ENCODE peak calls at places on chromosome 16, in seven cellular contexts. C is prostate gland, F is upper lobe of right lung, M is fibroblast of villous mesenchyme, W is mucosa of descending colon, T is progenitor cell of endocrine pancreas, Z is fibroblast of pulmonary artery. R is an unnamed sample.
A peak's percentile ranks its signal among the peaks of the same experiment; 100 is the strongest.

GRCh38 chr16:86496929-86497381 is 13.4 kb upstream of the FOXF1 start:
- DNase-seq in Z (no peak), F (no peak), C (no peak), M (no peak), T (no peak), W (no peak), R (no peak)

GRCh38 chr16:72846594-72846993 is 201.3 kb downstream of the ZFHX3 start:
- DNase-seq in T (no peak), M (no peak), W (no peak), C (no peak), F (no peak), Z (no peak), R (no peak)

GRCh38 chr16:56801762-56802161 is 63.2 kb upstream of the SLC12A3 start:
- DNase-seq in C (no peak), Z (no peak), T (no peak), F (no peak), W (no peak), M (no peak), R (no peak)

GRCh38 chr16:19382887-19383816 is 34.5 kb upstream of the TMC5 start:
- DNase-seq in M (no peak), C (no peak), Z (no peak), F (peak; percentile 90), W (no peak), T (no peak), R (no peak)

GRCh38 chr16:84180519-84181140 is 6.2 kb downstream of the TAF1C start:
- DNase-seq in W (no peak), F (peak; percentile 66), C (no peak), M (no peak), Z (no peak), T (no peak), R (no peak)

GRCh38 chr16:165218-165538 is 600 bp upstream of the HBM start:
- DNase-seq in Z (no peak), T (no peak), M (no peak), C (no peak), F (no peak), W (no peak), R (no peak)

GRCh38 chr16:72537684-72538083 is 365.7 kb upstream of the PMFBP1 start:
- DNase-seq in T (no peak), F (no peak), W (no peak), C (no peak), Z (peak; percentile 55), M (peak; percentile 38), R (peak; percentile 28)

GRCh38 chr16:84986102-84986501 is 25.2 kb downstream of the ZDHHC7 start:
- DNase-seq in M (no peak), C (no peak), Z (no peak), F (no peak), T (no peak), W (no peak), R (no peak)

GRCh38 chr16:68642436-68643064 is 2.6 kb upstream of the CDH3 start:
- DNase-seq in T (peak; percentile 33), Z (no peak), F (peak; percentile 84), C (no peak), M (no peak), W (no peak), R (no peak)

GRCh38 chr16:51648521-51648920 is 497.5 kb upstream of the SALL1 start:
- DNase-seq in Z (no peak), F (no peak), W (no peak), M (no peak), C (no peak), T (no peak), R (no peak)

GRCh38 chr16:79415983-79416641 is 184.4 kb downstream of the MAF start:
- DNase-seq in C (no peak), W (no peak), F (no peak), M (no peak), T (no peak), Z (no peak), R (no peak)

GRCh38 chr16:85126731-85127662 is 14.7 kb upstream of the CIBAR2 start:
- DNase-seq in C (no peak), F (no peak), W (no peak), T (no peak), Z (peak; percentile 92), M (peak; percentile 70), R (peak; percentile 29)

GRCh38 chr16:70151391-70151790 is 22.2 kb upstream of the CLEC18C start:
- DNase-seq in W (no peak), F (no peak), Z (no peak), M (no peak), T (no peak), C (no peak), R (no peak)

GRCh38 chr16:66207139-66207863 is 159.2 kb upstream of the CDH5 start:
- DNase-seq in C (no peak), W (peak; percentile 21), F (no peak), Z (peak; percentile 56), T (no peak), M (no peak), R (no peak)

GRCh38 chr16:3182608-3183444 is 5.2 kb upstream of the OR1F1 start:
- DNase-seq in T (no peak), M (peak; percentile 39), W (no peak), F (no peak), Z (peak; percentile 46), C (no peak), R (no peak)

GRCh38 chr16:50709061-50709695 is 15.8 kb downstream of the NOD2 start:
- DNase-seq in C (no peak), T (no peak), W (no peak), M (no peak), F (no peak), Z (no peak), R (no peak)

GRCh38 chr16:57694556-57695377 is at the start of gene DRC7:
- DNase-seq in W (peak; percentile 31), C (no peak), F (no peak), Z (peak; percentile 47), T (peak; percentile 37), M (peak; percentile 22), R (peak; percentile 65)

GRCh38 chr16:24700549-24701392 is 28.7 kb upstream of the TNRC6A start:
- DNase-seq in C (peak; percentile 77), W (peak; percentile 55), M (peak; percentile 95), F (no peak), T (no peak), Z (peak; percentile 97), R (peak; percentile 90)

DNA sequence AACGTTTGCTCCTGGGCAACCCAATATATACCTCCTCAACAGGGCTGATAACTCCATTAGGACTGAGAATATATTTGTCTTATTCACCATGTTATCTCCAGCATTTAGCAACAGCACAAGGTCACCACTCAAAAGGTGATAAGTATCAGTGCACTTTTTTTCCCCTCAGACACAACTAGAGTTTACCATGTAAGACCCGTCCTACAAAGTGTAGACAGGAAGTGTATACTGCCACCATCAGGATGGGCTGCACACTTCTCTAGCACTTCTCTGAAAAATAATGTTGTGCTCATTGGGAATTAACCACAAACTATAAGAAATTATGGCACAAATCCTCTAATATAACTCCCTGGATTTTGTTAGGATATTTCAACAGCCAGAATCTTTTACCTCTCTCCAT is 5.7 kb upstream of the VAT1L start:
- DNase-seq in C (no peak), W (no peak), Z (no peak), T (no peak), M (peak; percentile 56), F (no peak), R (no peak)
- TF ChIP-seq CTCF in C (no peak), W (no peak), Z (peak; percentile 31), T (peak; percentile 32), M (peak; percentile 68), F (peak; percentile 40), R (no peak)

DNA sequence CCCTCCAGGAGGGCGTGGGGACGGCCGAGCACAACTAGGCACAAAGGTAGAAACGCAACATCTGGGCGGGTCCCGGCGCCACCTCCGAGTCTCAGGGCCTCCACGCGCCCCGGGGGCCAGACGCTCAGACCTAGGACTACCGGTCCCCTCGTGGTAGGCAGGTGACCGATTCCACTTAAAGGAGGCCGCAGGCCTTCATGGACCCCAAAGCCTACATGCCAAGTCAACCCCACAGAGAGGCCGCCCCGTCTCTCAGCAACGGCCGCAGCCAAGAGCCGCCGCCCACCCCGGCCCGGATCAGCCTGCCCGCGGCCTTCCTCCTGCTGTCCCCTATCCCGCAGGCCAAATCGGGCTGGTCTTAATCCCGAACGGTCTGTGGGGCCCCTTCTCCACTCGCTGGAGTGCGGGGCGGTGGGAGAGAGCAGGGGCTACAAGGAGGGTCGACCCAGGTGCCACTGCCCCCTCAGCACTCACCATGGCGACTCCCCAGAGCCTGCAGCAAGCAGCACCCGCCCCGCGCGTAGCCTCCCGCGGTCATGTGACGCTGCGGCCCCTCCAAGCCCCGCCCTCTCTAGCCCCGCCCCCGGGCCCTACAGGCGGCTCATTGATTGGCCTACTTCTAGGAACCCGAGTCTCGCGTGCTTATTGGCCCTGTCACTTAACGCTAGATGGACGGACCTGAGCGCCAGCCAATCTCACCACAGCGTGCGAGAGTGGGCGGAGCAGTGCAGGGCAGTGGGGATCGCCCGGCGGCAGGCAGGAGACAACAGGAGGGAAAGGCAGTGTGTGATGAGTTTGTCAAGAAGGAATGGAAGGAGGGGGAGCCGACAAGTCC is at the start of gene VPS35:
- DNase-seq in T (peak; percentile 100), F (peak; percentile 100), C (peak; percentile 100), W (peak; percentile 100), M (peak; percentile 99), Z (peak; percentile 99), R (peak; percentile 98)
- TF ChIP-seq CTCF in T (no peak), F (no peak), C (no peak), W (peak; percentile 11), M (no peak), Z (peak; percentile 16), R (peak; percentile 58)

DNA sequence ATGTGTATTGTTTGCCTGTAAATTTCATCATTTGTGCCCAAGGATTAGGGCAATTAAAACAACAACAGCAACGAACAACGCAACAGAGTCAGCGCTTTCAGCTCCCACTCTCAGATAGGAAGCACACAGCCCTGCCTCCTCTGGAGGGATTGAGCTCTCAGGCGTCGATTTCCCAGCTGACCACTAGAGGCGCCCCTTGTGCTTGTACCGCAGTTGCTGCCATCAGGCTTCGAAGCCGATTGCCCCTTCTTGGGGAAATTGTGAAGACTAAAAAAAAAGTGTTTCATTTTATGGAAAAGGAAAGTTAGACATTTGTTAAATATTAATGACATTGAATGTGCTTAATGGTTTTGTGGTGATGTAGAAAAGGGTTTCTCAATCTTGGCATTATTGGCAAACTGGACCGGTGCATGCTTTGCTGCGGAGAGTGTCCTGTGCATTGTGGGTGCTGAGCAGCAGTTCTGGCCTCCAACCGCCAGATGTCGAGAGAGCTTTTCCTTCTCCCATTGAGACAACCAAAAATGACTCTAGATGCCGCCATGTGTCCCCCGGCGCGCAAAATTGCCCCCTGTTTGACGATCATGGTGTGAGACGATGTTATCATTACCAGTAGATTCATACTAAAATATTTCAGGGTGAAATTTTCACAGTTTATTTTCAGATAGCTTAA is 650.4 kb upstream of the RBFOX1 start:
- DNase-seq in F (peak; percentile 68), M (no peak), T (peak; percentile 23), C (no peak), W (peak; percentile 55), Z (no peak), R (no peak)
- TF ChIP-seq CTCF in F (peak; percentile 66), M (peak; percentile 27), T (peak; percentile 82), C (peak; percentile 18), W (peak; percentile 34), Z (peak; percentile 15), R (peak; percentile 36)

DNA sequence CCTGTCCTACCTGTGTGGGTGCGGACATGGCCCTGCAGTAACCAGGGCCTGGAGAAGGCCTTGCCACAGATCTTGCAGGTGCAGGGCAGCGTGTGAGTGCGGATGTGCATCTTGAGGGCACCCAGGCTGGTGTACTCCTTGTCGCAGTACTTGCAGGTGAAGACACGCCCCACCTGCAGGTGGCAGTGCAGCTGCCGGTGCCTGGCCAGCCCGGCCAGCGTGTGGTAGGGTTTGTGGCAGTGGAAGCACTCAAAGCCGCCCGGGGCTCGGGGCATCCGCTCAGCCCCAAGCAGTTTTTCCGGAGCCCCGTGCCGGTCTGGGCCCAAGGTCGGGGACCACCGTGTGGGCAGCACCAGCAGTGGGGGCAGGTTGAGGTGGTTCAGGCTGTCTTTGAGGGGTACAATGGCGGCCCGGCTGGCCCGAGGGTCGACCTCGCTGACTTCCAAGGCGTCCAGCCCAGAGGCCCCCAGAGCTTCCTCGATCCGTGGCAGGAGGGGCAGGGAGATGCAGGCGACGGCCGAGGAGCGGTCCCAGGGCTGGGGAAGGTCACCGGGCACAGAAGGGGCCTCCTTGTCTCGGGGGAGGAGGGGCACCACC is 5.1 kb downstream of the SNAI3 start:
- DNase-seq in M (no peak), C (no peak), W (peak; percentile 77), T (no peak), F (no peak), Z (no peak), R (no peak)
- TF ChIP-seq CTCF in M (peak; percentile 23), C (peak; percentile 19), W (peak; percentile 52), T (peak; percentile 40), F (peak; percentile 43), Z (peak; percentile 28), R (no peak)